ENCODE peak calls at places on chromosomes 2 and 18, in seven cellular contexts. G is transverse colon, N is breast epithelium, U is HCT116, F is GM23338, S is prostate gland, V is vagina. I is an unnamed sample.
A peak's percentile ranks its signal among the peaks of the same experiment; 100 is the strongest.

GRCh38 chr2:42036413-42036812 is 11.4 kb upstream of the PKDCC start:
- DNase-seq in G (no peak), N (no peak), U (no peak), F (no peak), S (no peak), V (no peak), I (no peak)

GRCh38 chr2:43539991-43540860 is 55.6 kb downstream of the THADA start:
- DNase-seq in G (peak; percentile 51), N (no peak), U (no peak), F (no peak), S (peak; percentile 85), V (no peak), I (peak; percentile 94)

GRCh38 chr2:101400048-101400447 is 12.7 kb upstream of the CREG2 start:
- DNase-seq in G (no peak), N (peak; percentile 0), U (no peak), F (no peak), S (no peak), V (no peak), I (peak; percentile 42)

GRCh38 chr2:105344704-105345345 is 7.5 kb downstream of the C2orf49 start:
- DNase-seq in G (no peak), N (no peak), U (no peak), F (peak; percentile 49), S (peak; percentile 29), V (no peak), I (no peak)

GRCh38 chr2:37284386-37284785 is 40.2 kb downstream of the PRKD3 start:
- DNase-seq in G (no peak), N (no peak), U (no peak), F (no peak), S (no peak), V (no peak), I (no peak)

GRCh38 chr2:43139996-43140621 is 86.3 kb downstream of the ZFP36L2 start:
- DNase-seq in G (no peak), N (no peak), U (no peak), F (no peak), S (no peak), V (no peak), I (no peak)

GRCh38 chr2:188367164-188367563 is 75.5 kb downstream of the GULP1 start:
- DNase-seq in G (no peak), N (no peak), U (no peak), F (no peak), S (no peak), V (no peak), I (no peak)

GRCh38 chr2:73111300-73112025 is 1.3 kb downstream of the RAB11FIP5 start:
- DNase-seq in G (peak; percentile 55), N (no peak), U (peak; percentile 26), F (peak; percentile 81), S (no peak), V (no peak), I (no peak)

GRCh38 chr18:26470011-26470637 is 78.2 kb downstream of the KCTD1 start:
- DNase-seq in G (no peak), N (no peak), U (no peak), F (no peak), S (no peak), V (no peak), I (no peak)

GRCh38 chr2:99403084-99403483 is 65.9 kb downstream of the EIF5B start:
- DNase-seq in G (no peak), N (no peak), U (no peak), F (no peak), S (no peak), V (no peak), I (no peak)

GRCh38 chr2:132651115-132652099 is 18.6 kb downstream of the LYPD1 start:
- DNase-seq in G (no peak), N (no peak), U (peak; percentile 12), F (peak; percentile 64), S (no peak), V (no peak), I (no peak)

GRCh38 chr2:127082974-127083373 is 24.0 kb downstream of the BIN1 start:
- DNase-seq in G (no peak), N (no peak), U (no peak), F (no peak), S (no peak), V (no peak), I (no peak)

GRCh38 chr2:127083819-127084503 is 23.0 kb downstream of the BIN1 start:
- DNase-seq in G (peak; percentile 68), N (peak; percentile 71), U (no peak), F (no peak), S (peak; percentile 77), V (no peak), I (peak; percentile 69)

GRCh38 chr2:127080226-127080940 is 26.6 kb downstream of the BIN1 start:
- DNase-seq in G (peak; percentile 67), N (no peak), U (no peak), F (no peak), S (no peak), V (no peak), I (no peak)

GRCh38 chr2:127080941-127081769 is 25.8 kb downstream of the BIN1 start:
- DNase-seq in G (peak; percentile 50), N (no peak), U (no peak), F (no peak), S (peak; percentile 34), V (no peak), I (no peak)

GRCh38 chr2:127081826-127082633 is 24.9 kb downstream of the BIN1 start:
- DNase-seq in G (peak; percentile 61), N (no peak), U (no peak), F (peak; percentile 44), S (no peak), V (no peak), I (no peak)
- TF ChIP-seq POLR2AphosphoS5 in G (no peak), N (no peak), U (no peak), F (no peak), S (no peak), V (peak; percentile 81), I (no peak)

DNA sequence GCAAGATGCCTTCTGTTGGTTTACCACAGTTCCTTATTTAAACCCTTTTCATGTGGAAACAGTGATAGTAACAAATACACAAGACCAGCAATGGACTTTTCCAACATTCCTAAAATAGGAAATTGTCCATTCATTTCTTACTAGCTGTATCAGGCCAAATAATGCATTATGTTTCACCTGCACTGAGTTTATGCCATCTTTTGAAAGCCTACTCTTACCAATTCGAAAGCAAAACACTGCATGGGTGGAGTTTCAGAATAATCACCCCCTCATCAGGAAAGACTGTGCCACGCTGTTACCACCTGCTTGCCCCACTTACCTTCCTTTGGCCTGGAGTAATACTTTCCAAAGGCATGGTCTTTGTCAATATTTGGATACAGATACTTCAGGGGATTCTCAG is 37.5 kb downstream of the STAT1 start:
- DNase-seq in G (no peak), N (no peak), U (no peak), F (no peak), S (no peak), V (no peak), I (no peak)
- TF ChIP-seq POLR2AphosphoS5 in G (no peak), N (no peak), U (no peak), F (no peak), S (no peak), V (no peak), I (no peak)

DNA sequence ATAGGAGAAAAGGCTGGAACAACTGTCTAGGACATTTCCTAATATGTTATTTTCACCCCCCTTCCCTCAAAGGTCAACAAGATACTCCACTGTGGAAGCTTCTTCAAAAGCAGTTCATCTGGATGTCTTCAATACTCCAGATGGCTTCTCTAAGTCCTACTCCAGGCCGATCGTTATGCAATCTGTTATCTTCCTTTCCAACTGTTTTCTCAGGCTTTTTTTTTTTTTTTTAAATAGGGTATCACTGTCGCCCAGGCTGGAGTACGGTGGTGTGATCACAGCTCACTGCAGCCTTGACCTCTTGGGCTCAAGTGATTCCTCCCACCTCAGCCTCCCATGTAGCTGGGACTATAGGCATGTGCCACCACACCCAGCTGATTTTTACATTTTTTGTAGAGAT is 26.3 kb downstream of the ATP8B1 start:
- DNase-seq in G (no peak), N (no peak), U (no peak), F (no peak), S (no peak), V (no peak), I (no peak)
- TF ChIP-seq POLR2AphosphoS5 in G (no peak), N (peak; percentile 45), U (no peak), F (no peak), S (no peak), V (peak; percentile 16), I (no peak)

GRCh38 chr2:240326886-240327285 is 108.6 kb upstream of the GPC1 start:
- DNase-seq in G (no peak), N (no peak), U (no peak), F (no peak), S (no peak), V (no peak), I (no peak)
- TF ChIP-seq POLR2AphosphoS5 in G (no peak), N (no peak), U (no peak), F (no peak), S (no peak), V (no peak), I (no peak)

GRCh38 chr2:7089898-7090510 is 172.8 kb downstream of the RNF144A start:
- DNase-seq in G (no peak), N (no peak), U (no peak), F (peak; percentile 14), S (no peak), V (no peak), I (no peak)

GRCh38 chr2:7083580-7084509 is 166.6 kb downstream of the RNF144A start:
- DNase-seq in G (no peak), N (no peak), U (peak; percentile 32), F (peak; percentile 81), S (no peak), V (no peak), I (peak; percentile 30)

GRCh38 chr2:7089284-7089683 is 172.1 kb downstream of the RNF144A start:
- DNase-seq in G (no peak), N (no peak), U (no peak), F (peak; percentile 15), S (no peak), V (no peak), I (no peak)

GRCh38 chr2:7084601-7085000 is 167.4 kb downstream of the RNF144A start:
- DNase-seq in G (no peak), N (no peak), U (no peak), F (no peak), S (no peak), V (no peak), I (no peak)
- TF ChIP-seq POLR2AphosphoS5 in G (no peak), N (no peak), U (no peak), F (no peak), S (no peak), V (no peak), I (no peak)

GRCh38 chr2:191687867-191688266 is 9.9 kb downstream of the NABP1 start:
- DNase-seq in G (no peak), N (no peak), U (no peak), F (no peak), S (no peak), V (no peak), I (no peak)
- TF ChIP-seq POLR2AphosphoS5 in G (no peak), N (no peak), U (no peak), F (no peak), S (no peak), V (no peak), I (no peak)

DNA sequence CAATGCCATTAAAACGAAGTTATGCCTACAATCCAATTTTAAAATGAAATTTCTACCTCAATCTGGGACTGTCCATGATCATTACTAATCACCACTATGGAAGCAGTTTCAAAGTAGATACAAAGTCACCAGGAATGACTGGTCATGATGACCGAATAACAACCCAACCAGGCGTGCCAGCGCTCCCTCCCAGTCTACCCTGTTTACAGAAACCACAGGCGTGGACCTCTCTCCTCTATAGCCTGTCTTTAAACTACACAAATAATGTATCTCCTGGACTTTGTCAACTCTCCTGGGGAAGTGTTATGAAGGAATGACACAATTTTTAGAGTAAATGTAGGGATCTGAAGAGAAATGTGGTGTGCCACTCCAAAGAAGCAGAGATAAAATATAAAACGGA is 150.2 kb downstream of the SRBD1 start:
- DNase-seq in G (no peak), N (no peak), U (no peak), F (no peak), S (no peak), V (no peak), I (no peak)
- TF ChIP-seq POLR2AphosphoS5 in G (no peak), N (no peak), U (no peak), F (no peak), S (no peak), V (no peak), I (no peak)

I was measured in HL-60.